ENCODE peak calls at places on chromosomes 11 and 22, in nine cellular contexts. B, C, S, W, X, O, Q, F and D are unnamed samples.

GRCh38 chr22:30000566-30000965 is 79.7 kb upstream of the HORMAD2 start:
- DNase-seq in B (no peak), C (peak), S (no peak), W (no peak), X (no peak), O (no peak), Q (no peak), F (peak), D (no peak)

GRCh38 chr11:65524010-65524746 is 705 bp upstream of the SCYL1 start:
- DNase-seq in B (no peak), C (no peak), S (no peak), W (no peak), X (peak), O (no peak), Q (no peak), F (peak), D (no peak)

GRCh38 chr11:57458410-57459111 is 1.8 kb upstream of the RTN4RL2 start:
- DNase-seq in B (no peak), C (peak), S (peak), W (no peak), X (peak), O (no peak), Q (peak), F (peak), D (peak)

GRCh38 chr11:108536783-108537182 is 38.6 kb upstream of the POGLUT3 start:
- DNase-seq in B (no peak), C (no peak), S (no peak), W (no peak), X (no peak), O (no peak), Q (no peak), F (no peak), D (no peak)

GRCh38 chr11:32244453-32244852 is 153.6 kb downstream of the RCN1 start:
- DNase-seq in B (no peak), C (no peak), S (no peak), W (no peak), X (no peak), O (no peak), Q (no peak), F (no peak), D (no peak)

GRCh38 chr11:133386262-133386661 is 146.0 kb downstream of the OPCML start:
- DNase-seq in B (no peak), C (no peak), S (no peak), W (no peak), X (no peak), O (no peak), Q (no peak), F (no peak), D (no peak)

GRCh38 chr11:87466228-87466627 is 428.5 kb downstream of the TMEM135 start:
- DNase-seq in B (no peak), C (peak), S (no peak), W (no peak), X (no peak), O (no peak), Q (no peak), F (peak), D (no peak)

GRCh38 chr22:21634844-21635243 is 2.3 kb downstream of the CCDC116 start:
- DNase-seq in B (no peak), C (no peak), S (no peak), W (no peak), X (peak), O (no peak), Q (no peak), F (no peak), D (no peak)

GRCh38 chr11:16834384-16834783 is 95.9 kb downstream of the C11orf58 start:
- DNase-seq in B (no peak), C (no peak), S (no peak), W (no peak), X (no peak), O (no peak), Q (no peak), F (no peak), D (no peak)

GRCh38 chr11:16827139-16827538 is 88.7 kb downstream of the C11orf58 start:
- DNase-seq in B (no peak), C (no peak), S (no peak), W (no peak), X (no peak), O (no peak), Q (no peak), F (no peak), D (no peak)

GRCh38 chr11:16831281-16832192 is 93.1 kb downstream of the C11orf58 start:
- DNase-seq in B (no peak), C (no peak), S (no peak), W (no peak), X (no peak), O (no peak), Q (no peak), F (no peak), D (no peak)

GRCh38 chr11:16833026-16833425 is 94.6 kb downstream of the C11orf58 start:
- DNase-seq in B (no peak), C (no peak), S (no peak), W (no peak), X (no peak), O (no peak), Q (no peak), F (no peak), D (no peak)

GRCh38 chr11:16832193-16832539 is 93.7 kb downstream of the C11orf58 start:
- DNase-seq in B (no peak), C (no peak), S (no peak), W (no peak), X (no peak), O (no peak), Q (no peak), F (no peak), D (no peak)
- H3K27ac ChIP-seq in B (no peak), C (no peak), S (no peak), W (no peak), X (no peak), O (no peak), Q (no peak), F (no peak), D (no peak)

GRCh38 chr11:109970516-109971183 is 122.5 kb upstream of the ZC3H12C start:
- DNase-seq in B (peak), C (no peak), S (no peak), W (no peak), X (no peak), O (no peak), Q (no peak), F (no peak), D (no peak)
- H3K4me3 ChIP-seq in B (no peak), C (no peak), S (no peak), W (no peak), X (no peak), O (no peak), Q (no peak), F (no peak), D (no peak)

GRCh38 chr22:49968313-49968830 is 7.8 kb downstream of the PIM3 start:
- DNase-seq in B (no peak), C (no peak), S (no peak), W (no peak), X (peak), O (peak), Q (peak), F (no peak), D (no peak)
- H3K27ac ChIP-seq in B (no peak), C (no peak), S (no peak), W (no peak), X (peak), O (peak), Q (peak), F (no peak), D (no peak)

DNA sequence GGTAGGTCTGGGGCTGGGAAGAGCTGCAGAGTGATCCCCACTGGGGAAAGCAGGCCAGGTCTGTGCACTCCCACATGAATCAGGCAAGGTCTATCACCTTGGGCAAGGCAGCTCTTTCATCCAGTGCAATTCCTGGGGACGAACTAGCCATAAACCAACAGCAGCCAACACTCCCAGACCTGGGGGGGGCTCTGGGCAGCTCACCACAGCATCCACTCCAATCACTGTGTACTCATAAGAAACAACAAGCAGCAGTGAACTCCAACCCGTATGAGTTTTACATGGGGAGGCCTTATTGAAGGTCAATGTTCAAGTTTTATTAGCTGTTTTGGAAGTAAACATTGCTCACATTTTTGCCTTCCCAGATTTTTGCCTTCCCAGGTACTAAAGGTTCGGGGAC is 157.4 kb upstream of the NAV2 start:
- DNase-seq in B (no peak), C (no peak), S (no peak), W (no peak), X (no peak), O (no peak), Q (peak), F (no peak), D (no peak)
- H3K4me3 ChIP-seq in B (no peak), C (no peak), S (no peak), W (no peak), X (no peak), O (no peak), Q (no peak), F (no peak), D (no peak)